ENCODE peak calls at places on chromosomes 11 and 22, in six cellular contexts. I is sigmoid colon, V is fibroblast of the aortic adventitia, A is prostate gland, Q is A549, X is bronchial epithelial cell. W is an unnamed sample.

GRCh38 chr11:2213384-2213842 is 41.8 kb upstream of the TH start:
- DNase-seq in I (peak; percentile 50), V (no peak), A (peak; percentile 4), Q (no peak), X (no peak), W (no peak)

GRCh38 chr11:81916459-81916858 is 817.2 kb downstream of the FAM181B start:
- DNase-seq in I (no peak), V (no peak), A (no peak), Q (no peak), X (peak; percentile 20), W (no peak)

GRCh38 chr11:11798586-11799438 is 43.0 kb upstream of the USP47 start:
- DNase-seq in I (peak; percentile 92), V (peak; percentile 83), A (peak; percentile 62), Q (peak; percentile 77), X (peak; percentile 71), W (peak; percentile 88)

GRCh38 chr22:25039255-25039654 is 86.7 kb downstream of the KIAA1671 start:
- DNase-seq in I (no peak), V (no peak), A (no peak), Q (no peak), X (no peak), W (no peak)

GRCh38 chr11:2884424-2884815 is 1.2 kb downstream of the CDKN1C start:
- DNase-seq in I (peak; percentile 88), V (peak; percentile 27), A (no peak), Q (no peak), X (no peak), W (peak; percentile 53)

GRCh38 chr22:43482310-43482625 is 70.5 kb downstream of the MPPED1 start:
- DNase-seq in I (no peak), V (no peak), A (no peak), Q (no peak), X (no peak), W (no peak)

GRCh38 chr11:67165595-67165994 is 46.5 kb downstream of the KDM2A start:
- DNase-seq in I (no peak), V (no peak), A (no peak), Q (no peak), X (no peak), W (no peak)

GRCh38 chr22:20243545-20244249 is 24.4 kb downstream of the RTN4R start:
- DNase-seq in I (peak; percentile 82), V (peak; percentile 75), A (peak; percentile 25), Q (peak; percentile 13), X (peak; percentile 56), W (no peak)

GRCh38 chr11:43823316-43823715 is 57.3 kb upstream of the ALKBH3 start:
- DNase-seq in I (no peak), V (no peak), A (no peak), Q (no peak), X (no peak), W (no peak)

GRCh38 chr22:39278040-39278439 is 33.3 kb upstream of the PDGFB start:
- DNase-seq in I (no peak), V (no peak), A (no peak), Q (no peak), X (no peak), W (no peak)

GRCh38 chr11:33704240-33705002 is 3.8 kb upstream of the C11orf91 start:
- DNase-seq in I (no peak), V (no peak), A (no peak), Q (no peak), X (no peak), W (no peak)

GRCh38 chr22:38867496-38868285 is 4.3 kb downstream of the CBX6 start:
- DNase-seq in I (peak; percentile 64), V (no peak), A (no peak), Q (no peak), X (no peak), W (no peak)

GRCh38 chr11:47607380-47607779 is 13.2 kb upstream of the C1QTNF4 start:
- DNase-seq in I (no peak), V (peak; percentile 97), A (no peak), Q (no peak), X (no peak), W (no peak)

GRCh38 chr22:18152519-18152918 is 2.5 kb downstream of the USP18 start:
- DNase-seq in I (no peak), V (no peak), A (no peak), Q (no peak), X (no peak), W (no peak)

GRCh38 chr11:76838422-76839068 is 22.2 kb upstream of the ACER3 start:
- DNase-seq in I (no peak), V (peak; percentile 38), A (no peak), Q (peak; percentile 41), X (no peak), W (peak; percentile 49)

GRCh38 chr11:102047305-102047924 is at the start of gene CFAP300:
- DNase-seq in I (peak; percentile 94), V (peak; percentile 83), A (peak; percentile 77), Q (peak; percentile 86), X (peak; percentile 26), W (peak; percentile 93)

GRCh38 chr11:93133710-93134109 is 64.1 kb downstream of the SLC36A4 start:
- DNase-seq in I (no peak), V (peak; percentile 22), A (no peak), Q (no peak), X (peak; percentile 10), W (no peak)

GRCh38 chr22:46878549-46878948 is 116.1 kb downstream of the TBC1D22A start:
- DNase-seq in I (no peak), V (no peak), A (no peak), Q (no peak), X (no peak), W (peak; percentile 52)

GRCh38 chr11:79400717-79401330 is 40.0 kb downstream of the TENM4 start:
- DNase-seq in I (no peak), V (peak; percentile 39), A (no peak), Q (peak; percentile 22), X (peak; percentile 46), W (peak; percentile 63)

GRCh38 chr11:65468874-65469333 is 29.9 kb upstream of the MALAT1 start:
- DNase-seq in I (peak; percentile 78), V (no peak), A (peak; percentile 93), Q (peak; percentile 58), X (peak; percentile 84), W (no peak)

GRCh38 chr11:10233581-10233980 is 60.4 kb downstream of the SBF2 start:
- DNase-seq in I (no peak), V (peak; percentile 87), A (no peak), Q (no peak), X (peak; percentile 81), W (no peak)

GRCh38 chr11:22674470-22675426 is 8.3 kb downstream of the GAS2 start:
- DNase-seq in I (no peak), V (no peak), A (no peak), Q (no peak), X (no peak), W (no peak)

DNA sequence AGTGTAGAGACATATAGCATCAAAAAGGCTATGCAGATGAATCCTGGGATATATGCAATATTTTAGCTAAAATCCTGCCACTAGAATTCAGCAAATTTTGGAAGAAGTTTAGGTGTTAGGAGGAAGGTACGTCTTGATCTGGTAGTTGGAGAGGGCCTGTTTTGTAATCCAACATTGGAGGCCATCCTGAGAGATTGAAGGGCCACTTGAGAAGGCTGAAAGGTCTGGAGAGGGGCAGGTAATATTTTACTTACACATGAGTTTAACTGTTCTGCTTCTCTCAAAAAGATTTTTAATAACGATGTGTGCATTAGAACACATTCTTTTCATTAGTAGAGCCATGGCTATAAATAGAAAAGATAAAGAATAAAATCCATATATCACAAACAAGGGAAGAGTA is 422.1 kb downstream of the RAB38 start:
- DNase-seq in I (no peak), V (no peak), A (no peak), Q (no peak), X (no peak), W (no peak)
- TF ChIP-seq CTCF in I (no peak), V (no peak), A (no peak), Q (no peak), X (no peak), W (no peak)

GRCh38 chr22:44914026-44914721 is 95.6 kb downstream of the PHF21B start:
- DNase-seq in I (peak; percentile 41), V (no peak), A (no peak), Q (no peak), X (no peak), W (no peak)

GRCh38 chr22:44909241-44909640 is 100.6 kb downstream of the PHF21B start:
- DNase-seq in I (peak; percentile 33), V (no peak), A (no peak), Q (no peak), X (no peak), W (no peak)

GRCh38 chr22:44916281-44917231 is 93.2 kb downstream of the PHF21B start:
- DNase-seq in I (peak; percentile 53), V (no peak), A (no peak), Q (no peak), X (no peak), W (no peak)

GRCh38 chr22:44915441-44915840 is 94.4 kb downstream of the PHF21B start:
- DNase-seq in I (peak; percentile 44), V (no peak), A (no peak), Q (no peak), X (no peak), W (no peak)

DNA sequence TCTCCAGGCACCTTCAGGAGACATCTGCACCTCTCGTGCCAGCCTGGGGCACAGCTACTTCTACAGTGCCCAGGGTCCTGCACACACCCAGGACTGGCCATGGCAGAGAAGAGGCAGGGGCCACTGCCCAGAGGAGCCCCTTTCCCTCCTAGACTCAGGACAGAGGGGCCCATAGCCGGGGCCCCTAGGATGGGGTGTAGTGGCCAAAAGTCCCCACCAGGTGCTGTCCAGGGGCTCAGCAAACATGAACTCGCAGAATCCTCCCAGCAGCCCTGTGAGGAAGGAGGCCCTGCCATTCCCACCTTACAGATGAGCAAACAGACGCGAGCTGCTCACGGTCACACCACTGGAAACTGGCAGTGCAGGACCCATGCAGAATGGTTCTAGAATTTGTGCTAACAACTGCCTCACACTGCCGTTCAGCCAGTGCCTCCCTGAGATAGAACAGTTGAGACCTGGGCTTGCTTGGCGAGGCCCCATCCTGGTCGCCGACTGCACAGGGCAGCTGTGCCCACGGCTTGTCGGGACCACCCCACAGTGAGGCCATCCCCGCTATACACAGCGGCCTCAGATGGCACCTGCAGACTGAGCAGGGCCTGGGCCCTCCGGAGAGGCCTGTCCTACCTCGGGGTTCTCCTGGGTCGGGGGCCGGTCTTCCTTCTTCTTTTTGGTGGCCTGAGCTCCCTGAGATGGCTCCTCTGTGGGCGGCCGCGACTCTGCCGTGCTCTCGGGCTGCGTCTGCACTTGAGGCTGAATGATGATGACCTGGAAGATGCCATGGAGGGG is 96.4 kb downstream of the PHF21B start:
- DNase-seq in I (peak; percentile 43), V (no peak), A (no peak), Q (no peak), X (no peak), W (no peak)
- TF ChIP-seq CTCF in I (no peak), V (no peak), A (no peak), Q (no peak), X (no peak), W (peak; percentile 11)

DNA sequence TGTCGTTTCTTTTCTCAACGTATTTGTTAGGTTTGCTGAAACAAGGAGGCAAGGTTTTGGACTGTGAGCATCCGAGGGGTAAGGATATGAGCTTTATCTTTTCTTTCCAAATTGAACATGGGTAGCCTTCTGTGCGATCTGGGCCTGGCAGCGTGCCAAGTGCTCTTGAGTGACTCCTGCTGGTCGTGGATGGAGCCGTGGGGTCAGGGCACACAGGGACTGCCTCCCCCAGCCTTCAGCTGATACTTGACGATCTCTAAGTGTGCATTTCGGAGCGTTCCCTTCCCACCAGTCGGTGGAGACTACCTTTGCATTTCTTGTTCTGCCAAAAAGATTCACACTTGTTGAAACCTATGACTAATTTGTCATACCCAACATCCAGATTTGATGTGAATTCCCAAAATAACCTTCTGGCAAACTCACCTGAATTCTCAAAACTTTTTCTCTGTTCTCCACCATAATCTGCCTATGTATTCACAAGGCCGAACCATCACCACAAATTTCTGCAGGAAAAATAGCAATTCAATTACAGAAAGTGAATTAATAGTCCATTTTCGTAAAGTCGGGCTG is 40.2 kb upstream of the CLMP start:
- DNase-seq in I (peak; percentile 86), V (peak; percentile 54), A (no peak), Q (peak; percentile 27), X (no peak), W (peak; percentile 61)
- TF ChIP-seq CTCF in I (peak; percentile 42), V (peak; percentile 79), A (no peak), Q (no peak), X (peak; percentile 56), W (peak; percentile 57)

GRCh38 chr11:62245271-62245753 is 3.3 kb downstream of the SCGB1D2 start:
- DNase-seq in I (no peak), V (peak; percentile 35), A (no peak), Q (peak; percentile 24), X (peak; percentile 35), W (no peak)
- TF ChIP-seq CTCF in I (no peak), V (peak; percentile 19), A (no peak), Q (peak; percentile 24), X (no peak), W (no peak)